ENCODE peak calls at places on chromosomes 6 and 20, in seven cellular contexts. One of them, this sample, is unnamed.
A peak's percentile ranks its signal among the peaks of the same experiment; 100 is the strongest.

GRCh38 chr20:59207742-59208357 is 44.2 kb downstream of the ZNF831 start:
- DNase-seq in KG1: no peak
- DNase-seq in MM.1S: peak; percentile 59
- DNase-seq in stimulated activated CD4-positive, alpha-beta T cell treated with anti-CD3 and anti-CD28 coated beads, Interleukin-15, amount 100 ng/mL, for 24 hours: peak; percentile 89
- DNase-seq in hypothalamus: peak; percentile 13
- DNase-seq in skeletal muscle cell: no peak
- DNase-seq in EH: peak; percentile 34
- DNase-seq in this sample: no peak

GRCh38 chr6:113819169-113819830 is 37.8 kb upstream of the MARCKS start:
- DNase-seq in KG1: no peak
- DNase-seq in MM.1S: no peak
- DNase-seq in stimulated activated CD4-positive, alpha-beta T cell treated with anti-CD3 and anti-CD28 coated beads, Interleukin-15, amount 100 ng/mL, for 24 hours: no peak
- DNase-seq in hypothalamus: no peak
- DNase-seq in skeletal muscle cell: no peak
- DNase-seq in EH: no peak
- DNase-seq in this sample: no peak

GRCh38 chr20:24828992-24829648 is 119.9 kb upstream of the CST7 start:
- DNase-seq in KG1: no peak
- DNase-seq in MM.1S: no peak
- DNase-seq in stimulated activated CD4-positive, alpha-beta T cell treated with anti-CD3 and anti-CD28 coated beads, Interleukin-15, amount 100 ng/mL, for 24 hours: no peak
- DNase-seq in hypothalamus: no peak
- DNase-seq in skeletal muscle cell: no peak
- DNase-seq in EH: no peak
- DNase-seq in this sample: no peak

GRCh38 chr6:32752580-32752979 is 10.8 kb downstream of the HLA-DQB2 start:
- DNase-seq in KG1: no peak
- DNase-seq in MM.1S: no peak
- DNase-seq in stimulated activated CD4-positive, alpha-beta T cell treated with anti-CD3 and anti-CD28 coated beads, Interleukin-15, amount 100 ng/mL, for 24 hours: no peak
- DNase-seq in hypothalamus: no peak
- DNase-seq in skeletal muscle cell: no peak
- DNase-seq in EH: peak; percentile 37
- DNase-seq in this sample: no peak

GRCh38 chr20:58344741-58345140 is 35.2 kb downstream of the RAB22A start:
- DNase-seq in KG1: no peak
- DNase-seq in MM.1S: no peak
- DNase-seq in stimulated activated CD4-positive, alpha-beta T cell treated with anti-CD3 and anti-CD28 coated beads, Interleukin-15, amount 100 ng/mL, for 24 hours: no peak
- DNase-seq in hypothalamus: no peak
- DNase-seq in skeletal muscle cell: no peak
- DNase-seq in EH: peak; percentile 70
- DNase-seq in this sample: no peak

GRCh38 chr6:97322811-97323210 is 39.8 kb upstream of the MMS22L start:
- DNase-seq in KG1: no peak
- DNase-seq in MM.1S: no peak
- DNase-seq in stimulated activated CD4-positive, alpha-beta T cell treated with anti-CD3 and anti-CD28 coated beads, Interleukin-15, amount 100 ng/mL, for 24 hours: no peak
- DNase-seq in hypothalamus: no peak
- DNase-seq in skeletal muscle cell: peak; percentile 1
- DNase-seq in EH: peak; percentile 85
- DNase-seq in this sample: no peak

GRCh38 chr20:61189534-61189933 is 62.5 kb upstream of the CDH4 start:
- DNase-seq in KG1: no peak
- DNase-seq in MM.1S: no peak
- DNase-seq in stimulated activated CD4-positive, alpha-beta T cell treated with anti-CD3 and anti-CD28 coated beads, Interleukin-15, amount 100 ng/mL, for 24 hours: no peak
- DNase-seq in hypothalamus: no peak
- DNase-seq in skeletal muscle cell: no peak
- DNase-seq in EH: no peak
- DNase-seq in this sample: no peak

GRCh38 chr6:134282816-134283215 is 35.1 kb downstream of the SGK1 start:
- DNase-seq in KG1: no peak
- DNase-seq in MM.1S: no peak
- DNase-seq in stimulated activated CD4-positive, alpha-beta T cell treated with anti-CD3 and anti-CD28 coated beads, Interleukin-15, amount 100 ng/mL, for 24 hours: no peak
- DNase-seq in hypothalamus: no peak
- DNase-seq in skeletal muscle cell: no peak
- DNase-seq in EH: peak; percentile 18
- DNase-seq in this sample: no peak

GRCh38 chr20:5920581-5920980 is 29.8 kb downstream of the TRMT6 start:
- DNase-seq in KG1: no peak
- DNase-seq in MM.1S: no peak
- DNase-seq in stimulated activated CD4-positive, alpha-beta T cell treated with anti-CD3 and anti-CD28 coated beads, Interleukin-15, amount 100 ng/mL, for 24 hours: no peak
- DNase-seq in hypothalamus: no peak
- DNase-seq in skeletal muscle cell: no peak
- DNase-seq in EH: no peak
- DNase-seq in this sample: no peak

GRCh38 chr6:111322145-111322544 is 160.9 kb downstream of the REV3L start:
- DNase-seq in KG1: no peak
- DNase-seq in MM.1S: no peak
- DNase-seq in stimulated activated CD4-positive, alpha-beta T cell treated with anti-CD3 and anti-CD28 coated beads, Interleukin-15, amount 100 ng/mL, for 24 hours: no peak
- DNase-seq in hypothalamus: no peak
- DNase-seq in skeletal muscle cell: no peak
- DNase-seq in EH: no peak
- DNase-seq in this sample: no peak

GRCh38 chr6:132401120-132401940 is at the start of gene MOXD1:
- DNase-seq in KG1: no peak
- DNase-seq in MM.1S: peak; percentile 43
- DNase-seq in stimulated activated CD4-positive, alpha-beta T cell treated with anti-CD3 and anti-CD28 coated beads, Interleukin-15, amount 100 ng/mL, for 24 hours: peak; percentile 19
- DNase-seq in hypothalamus: peak; percentile 2
- DNase-seq in skeletal muscle cell: no peak
- DNase-seq in EH: peak; percentile 57
- DNase-seq in this sample: no peak

GRCh38 chr6:37653933-37654565 is 43.6 kb downstream of the MDGA1 start:
- DNase-seq in KG1: peak; percentile 1
- DNase-seq in MM.1S: peak; percentile 65
- DNase-seq in stimulated activated CD4-positive, alpha-beta T cell treated with anti-CD3 and anti-CD28 coated beads, Interleukin-15, amount 100 ng/mL, for 24 hours: peak; percentile 78
- DNase-seq in hypothalamus: no peak
- DNase-seq in skeletal muscle cell: no peak
- DNase-seq in EH: peak; percentile 47
- DNase-seq in this sample: no peak

GRCh38 chr20:41222299-41222698 is 85.0 kb downstream of the PLCG1 start:
- DNase-seq in KG1: no peak
- DNase-seq in MM.1S: no peak
- DNase-seq in stimulated activated CD4-positive, alpha-beta T cell treated with anti-CD3 and anti-CD28 coated beads, Interleukin-15, amount 100 ng/mL, for 24 hours: no peak
- DNase-seq in hypothalamus: peak; percentile 49
- DNase-seq in skeletal muscle cell: no peak
- DNase-seq in EH: no peak
- DNase-seq in this sample: no peak

GRCh38 chr6:55545791-55546190 is 33.2 kb downstream of the HMGCLL1 start:
- DNase-seq in KG1: no peak
- DNase-seq in MM.1S: no peak
- DNase-seq in stimulated activated CD4-positive, alpha-beta T cell treated with anti-CD3 and anti-CD28 coated beads, Interleukin-15, amount 100 ng/mL, for 24 hours: no peak
- DNase-seq in hypothalamus: no peak
- DNase-seq in skeletal muscle cell: no peak
- DNase-seq in EH: no peak
- DNase-seq in this sample: no peak

GRCh38 chr6:156582509-156582992 is 194.6 kb upstream of the ARID1B start:
- DNase-seq in KG1: no peak
- DNase-seq in MM.1S: peak; percentile 83
- DNase-seq in stimulated activated CD4-positive, alpha-beta T cell treated with anti-CD3 and anti-CD28 coated beads, Interleukin-15, amount 100 ng/mL, for 24 hours: no peak
- DNase-seq in hypothalamus: no peak
- DNase-seq in skeletal muscle cell: no peak
- DNase-seq in EH: no peak
- DNase-seq in this sample: no peak

GRCh38 chr6:32198345-32198696 is 5.9 kb upstream of the GPSM3 start:
- DNase-seq in KG1: no peak
- DNase-seq in MM.1S: no peak
- DNase-seq in stimulated activated CD4-positive, alpha-beta T cell treated with anti-CD3 and anti-CD28 coated beads, Interleukin-15, amount 100 ng/mL, for 24 hours: no peak
- DNase-seq in hypothalamus: no peak
- DNase-seq in skeletal muscle cell: no peak
- DNase-seq in EH: no peak
- DNase-seq in this sample: no peak

GRCh38 chr6:155850408-155850841 is 394.8 kb upstream of the NOX3 start:
- DNase-seq in KG1: no peak
- DNase-seq in MM.1S: no peak
- DNase-seq in stimulated activated CD4-positive, alpha-beta T cell treated with anti-CD3 and anti-CD28 coated beads, Interleukin-15, amount 100 ng/mL, for 24 hours: no peak
- DNase-seq in hypothalamus: no peak
- DNase-seq in skeletal muscle cell: no peak
- DNase-seq in EH: peak; percentile 52
- DNase-seq in this sample: no peak

GRCh38 chr20:48627737-48628128 is 200.1 kb downstream of the PREX1 start:
- DNase-seq in KG1: no peak
- DNase-seq in MM.1S: no peak
- DNase-seq in stimulated activated CD4-positive, alpha-beta T cell treated with anti-CD3 and anti-CD28 coated beads, Interleukin-15, amount 100 ng/mL, for 24 hours: no peak
- DNase-seq in hypothalamus: no peak
- DNase-seq in skeletal muscle cell: no peak
- DNase-seq in EH: no peak
- DNase-seq in this sample: no peak

GRCh38 chr6:108836061-108836460 is 12.2 kb upstream of the ARMC2 start:
- DNase-seq in KG1: no peak
- DNase-seq in MM.1S: peak; percentile 58
- DNase-seq in stimulated activated CD4-positive, alpha-beta T cell treated with anti-CD3 and anti-CD28 coated beads, Interleukin-15, amount 100 ng/mL, for 24 hours: no peak
- DNase-seq in hypothalamus: no peak
- DNase-seq in skeletal muscle cell: no peak
- DNase-seq in EH: no peak
- DNase-seq in this sample: no peak

GRCh38 chr20:57774111-57774880 is 64.5 kb upstream of the PMEPA1 start:
- DNase-seq in KG1: no peak
- DNase-seq in MM.1S: no peak
- DNase-seq in stimulated activated CD4-positive, alpha-beta T cell treated with anti-CD3 and anti-CD28 coated beads, Interleukin-15, amount 100 ng/mL, for 24 hours: no peak
- DNase-seq in hypothalamus: no peak
- DNase-seq in skeletal muscle cell: no peak
- DNase-seq in EH: no peak
- DNase-seq in this sample: no peak

GRCh38 chr6:108968325-108968724 is 120.1 kb downstream of the ARMC2 start:
- DNase-seq in KG1: no peak
- DNase-seq in MM.1S: no peak
- DNase-seq in stimulated activated CD4-positive, alpha-beta T cell treated with anti-CD3 and anti-CD28 coated beads, Interleukin-15, amount 100 ng/mL, for 24 hours: no peak
- DNase-seq in hypothalamus: no peak
- DNase-seq in skeletal muscle cell: no peak
- DNase-seq in EH: no peak
- DNase-seq in this sample: no peak

GRCh38 chr6:166910601-166911000 is 45.7 kb downstream of the RNASET2 start:
- DNase-seq in KG1: no peak
- DNase-seq in MM.1S: no peak
- DNase-seq in stimulated activated CD4-positive, alpha-beta T cell treated with anti-CD3 and anti-CD28 coated beads, Interleukin-15, amount 100 ng/mL, for 24 hours: peak; percentile 37
- DNase-seq in hypothalamus: no peak
- DNase-seq in skeletal muscle cell: peak; percentile 60
- DNase-seq in EH: no peak
- DNase-seq in this sample: no peak

GRCh38 chr6:12392490-12392889 is 102.3 kb downstream of the EDN1 start:
- DNase-seq in KG1: no peak
- DNase-seq in MM.1S: no peak
- DNase-seq in stimulated activated CD4-positive, alpha-beta T cell treated with anti-CD3 and anti-CD28 coated beads, Interleukin-15, amount 100 ng/mL, for 24 hours: no peak
- DNase-seq in hypothalamus: no peak
- DNase-seq in skeletal muscle cell: peak; percentile 30
- DNase-seq in EH: peak; percentile 40
- DNase-seq in this sample: no peak

GRCh38 chr20:15045246-15045645 is 707.8 kb upstream of the FLRT3 start:
- DNase-seq in KG1: no peak
- DNase-seq in MM.1S: no peak
- DNase-seq in stimulated activated CD4-positive, alpha-beta T cell treated with anti-CD3 and anti-CD28 coated beads, Interleukin-15, amount 100 ng/mL, for 24 hours: no peak
- DNase-seq in hypothalamus: no peak
- DNase-seq in skeletal muscle cell: peak; percentile 69
- DNase-seq in EH: no peak
- DNase-seq in this sample: no peak

GRCh38 chr6:105014954-105015353 is 58.0 kb downstream of the LIN28B start:
- DNase-seq in KG1: no peak
- DNase-seq in MM.1S: no peak
- DNase-seq in stimulated activated CD4-positive, alpha-beta T cell treated with anti-CD3 and anti-CD28 coated beads, Interleukin-15, amount 100 ng/mL, for 24 hours: no peak
- DNase-seq in hypothalamus: no peak
- DNase-seq in skeletal muscle cell: no peak
- DNase-seq in EH: peak; percentile 3
- DNase-seq in this sample: no peak

GRCh38 chr20:4026093-4026601 is 10.8 kb upstream of the RNF24 start:
- DNase-seq in KG1: no peak
- DNase-seq in MM.1S: no peak
- DNase-seq in stimulated activated CD4-positive, alpha-beta T cell treated with anti-CD3 and anti-CD28 coated beads, Interleukin-15, amount 100 ng/mL, for 24 hours: no peak
- DNase-seq in hypothalamus: no peak
- DNase-seq in skeletal muscle cell: peak; percentile 76
- DNase-seq in EH: peak; percentile 85
- DNase-seq in this sample: no peak

GRCh38 chr20:61459266-61459665 is 207.2 kb downstream of the CDH4 start:
- DNase-seq in KG1: no peak
- DNase-seq in MM.1S: no peak
- DNase-seq in stimulated activated CD4-positive, alpha-beta T cell treated with anti-CD3 and anti-CD28 coated beads, Interleukin-15, amount 100 ng/mL, for 24 hours: no peak
- DNase-seq in hypothalamus: no peak
- DNase-seq in skeletal muscle cell: no peak
- DNase-seq in EH: no peak
- DNase-seq in this sample: no peak

GRCh38 chr6:31115941-31116560 is 1.5 kb downstream of the PSORS1C1 start:
- DNase-seq in KG1: no peak
- DNase-seq in MM.1S: no peak
- DNase-seq in stimulated activated CD4-positive, alpha-beta T cell treated with anti-CD3 and anti-CD28 coated beads, Interleukin-15, amount 100 ng/mL, for 24 hours: no peak
- DNase-seq in hypothalamus: no peak
- DNase-seq in skeletal muscle cell: no peak
- DNase-seq in EH: no peak
- DNase-seq in this sample: no peak

GRCh38 chr6:13239530-13240455 is 88.5 kb downstream of the TBC1D7 start:
- DNase-seq in KG1: no peak
- DNase-seq in MM.1S: no peak
- DNase-seq in stimulated activated CD4-positive, alpha-beta T cell treated with anti-CD3 and anti-CD28 coated beads, Interleukin-15, amount 100 ng/mL, for 24 hours: no peak
- DNase-seq in hypothalamus: no peak
- DNase-seq in skeletal muscle cell: no peak
- DNase-seq in EH: no peak
- DNase-seq in this sample: no peak

GRCh38 chr6:43862925-43863324 is 92.9 kb downstream of the VEGFA start:
- DNase-seq in KG1: no peak
- DNase-seq in MM.1S: no peak
- DNase-seq in stimulated activated CD4-positive, alpha-beta T cell treated with anti-CD3 and anti-CD28 coated beads, Interleukin-15, amount 100 ng/mL, for 24 hours: no peak
- DNase-seq in hypothalamus: no peak
- DNase-seq in skeletal muscle cell: no peak
- DNase-seq in EH: no peak
- DNase-seq in this sample: no peak

GRCh38 chr6:27592107-27592480 is 119.2 kb upstream of the ZNF184 start:
- DNase-seq in KG1: no peak
- DNase-seq in MM.1S: no peak
- DNase-seq in stimulated activated CD4-positive, alpha-beta T cell treated with anti-CD3 and anti-CD28 coated beads, Interleukin-15, amount 100 ng/mL, for 24 hours: no peak
- DNase-seq in hypothalamus: no peak
- DNase-seq in skeletal muscle cell: no peak
- DNase-seq in EH: no peak
- DNase-seq in this sample: no peak

GRCh38 chr6:152267967-152268845 is 369.0 kb downstream of the SYNE1 start:
- DNase-seq in KG1: peak; percentile 4
- DNase-seq in MM.1S: peak; percentile 23
- DNase-seq in stimulated activated CD4-positive, alpha-beta T cell treated with anti-CD3 and anti-CD28 coated beads, Interleukin-15, amount 100 ng/mL, for 24 hours: peak; percentile 16
- DNase-seq in hypothalamus: no peak
- DNase-seq in skeletal muscle cell: no peak
- DNase-seq in EH: peak; percentile 43
- DNase-seq in this sample: no peak

GRCh38 chr6:83185096-83185495 is 8.0 kb downstream of the PGM3 start:
- DNase-seq in KG1: no peak
- DNase-seq in MM.1S: no peak
- DNase-seq in stimulated activated CD4-positive, alpha-beta T cell treated with anti-CD3 and anti-CD28 coated beads, Interleukin-15, amount 100 ng/mL, for 24 hours: no peak
- DNase-seq in hypothalamus: no peak
- DNase-seq in skeletal muscle cell: no peak
- DNase-seq in EH: peak; percentile 18
- DNase-seq in this sample: no peak

GRCh38 chr6:126344181-126344580 is 4.3 kb downstream of the CENPW start:
- DNase-seq in KG1: no peak
- DNase-seq in MM.1S: no peak
- DNase-seq in stimulated activated CD4-positive, alpha-beta T cell treated with anti-CD3 and anti-CD28 coated beads, Interleukin-15, amount 100 ng/mL, for 24 hours: no peak
- DNase-seq in hypothalamus: no peak
- DNase-seq in skeletal muscle cell: no peak
- DNase-seq in EH: no peak
- DNase-seq in this sample: no peak

This sample was measured in SIG-M5.